ENCODE peak calls at places on chromosomes 11 and 22, in four cellular contexts. F, P, R and G are unnamed samples.
A peak's percentile ranks its signal among the peaks of the same experiment; 100 is the strongest.

GRCh38 chr11:2539761-2540520 is 95.1 kb downstream of the KCNQ1 start:
- DNase-seq in F (no peak), P (no peak), R (peak; percentile 77), G (no peak)

GRCh38 chr22:28864878-28865596 is 18.3 kb upstream of the ZNRF3 start:
- DNase-seq in F (no peak), P (no peak), R (peak; percentile 61), G (no peak)

GRCh38 chr11:71139516-71140205 is 112.7 kb downstream of the SHANK2 start:
- DNase-seq in F (peak; percentile 26), P (peak; percentile 40), R (no peak), G (peak; percentile 22)

GRCh38 chr11:23134627-23135026 is 274.4 kb upstream of the CCDC179 start:
- DNase-seq in F (no peak), P (no peak), R (no peak), G (no peak)

GRCh38 chr22:30183861-30184278 is 62.7 kb downstream of the LIF start:
- DNase-seq in F (peak; percentile 71), P (peak; percentile 32), R (no peak), G (peak; percentile 42)

GRCh38 chr11:126890561-126890960 is 110.0 kb downstream of the KIRREL3 start:
- DNase-seq in F (no peak), P (no peak), R (no peak), G (no peak)

GRCh38 chr11:58992489-58992888 is 53.2 kb downstream of the GLYATL1 start:
- DNase-seq in F (no peak), P (no peak), R (no peak), G (no peak)

GRCh38 chr11:113168358-113168757 is 146.0 kb upstream of the TTC12 start:
- DNase-seq in F (no peak), P (no peak), R (no peak), G (no peak)

GRCh38 chr11:45097721-45098493 is 48.5 kb upstream of the PRDM11 start:
- DNase-seq in F (peak; percentile 56), P (peak; percentile 87), R (peak; percentile 82), G (peak; percentile 39)

GRCh38 chr22:29203456-29203855 is 2.2 kb upstream of the EMID1 start:
- DNase-seq in F (no peak), P (no peak), R (no peak), G (no peak)

GRCh38 chr11:108788565-108789199 is 123.8 kb downstream of the DDX10 start:
- DNase-seq in F (peak; percentile 41), P (peak; percentile 70), R (no peak), G (peak; percentile 50)

GRCh38 chr22:36321797-36322601 is 65.8 kb downstream of the MYH9 start:
- DNase-seq in F (no peak), P (no peak), R (no peak), G (no peak)

GRCh38 chr22:32281092-32281491 is 25.9 kb upstream of the SLC5A4 start:
- DNase-seq in F (no peak), P (peak; percentile 14), R (no peak), G (peak; percentile 65)

GRCh38 chr22:30305519-30305905 is 16.2 kb upstream of the CASTOR1 start:
- DNase-seq in F (no peak), P (peak; percentile 70), R (no peak), G (no peak)

GRCh38 chr22:39152511-39153219 is at the start of gene CBX7:
- DNase-seq in F (peak; percentile 76), P (peak; percentile 88), R (peak; percentile 98), G (peak; percentile 80)

GRCh38 chr11:60631939-60632338 is 67.5 kb upstream of the MS4A8 start:
- DNase-seq in F (no peak), P (no peak), R (no peak), G (no peak)

GRCh38 chr22:21933899-21934298 is 18.7 kb downstream of the PPM1F start:
- DNase-seq in F (no peak), P (no peak), R (no peak), G (no peak)

GRCh38 chr22:31275018-31275417 is 17.3 kb downstream of the PIK3IP1 start:
- DNase-seq in F (no peak), P (no peak), R (no peak), G (no peak)

GRCh38 chr11:10459029-10459970 is 4.2 kb downstream of the AMPD3 start:
- DNase-seq in F (no peak), P (no peak), R (no peak), G (no peak)

GRCh38 chr11:126546191-126546590 is 190.7 kb downstream of the ST3GAL4 start:
- DNase-seq in F (peak; percentile 21), P (no peak), R (no peak), G (peak; percentile 16)

GRCh38 chr11:13140028-13140870 is 131.1 kb downstream of the RASSF10 start:
- DNase-seq in F (peak; percentile 26), P (peak; percentile 7), R (no peak), G (peak; percentile 70)

GRCh38 chr11:69536406-69536805 is 54.9 kb downstream of the LINC01488 start:
- DNase-seq in F (no peak), P (no peak), R (no peak), G (no peak)

GRCh38 chr11:69325446-69325845 is 31.5 kb downstream of the MYEOV start:
- DNase-seq in F (no peak), P (no peak), R (peak; percentile 69), G (no peak)

GRCh38 chr11:46222485-46223251 is 54.8 kb upstream of the CREB3L1 start:
- DNase-seq in F (peak; percentile 7), P (no peak), R (no peak), G (no peak)
- TF ChIP-seq CTCF in F (no peak), P (no peak), R (no peak), G (peak; percentile 3)

DNA sequence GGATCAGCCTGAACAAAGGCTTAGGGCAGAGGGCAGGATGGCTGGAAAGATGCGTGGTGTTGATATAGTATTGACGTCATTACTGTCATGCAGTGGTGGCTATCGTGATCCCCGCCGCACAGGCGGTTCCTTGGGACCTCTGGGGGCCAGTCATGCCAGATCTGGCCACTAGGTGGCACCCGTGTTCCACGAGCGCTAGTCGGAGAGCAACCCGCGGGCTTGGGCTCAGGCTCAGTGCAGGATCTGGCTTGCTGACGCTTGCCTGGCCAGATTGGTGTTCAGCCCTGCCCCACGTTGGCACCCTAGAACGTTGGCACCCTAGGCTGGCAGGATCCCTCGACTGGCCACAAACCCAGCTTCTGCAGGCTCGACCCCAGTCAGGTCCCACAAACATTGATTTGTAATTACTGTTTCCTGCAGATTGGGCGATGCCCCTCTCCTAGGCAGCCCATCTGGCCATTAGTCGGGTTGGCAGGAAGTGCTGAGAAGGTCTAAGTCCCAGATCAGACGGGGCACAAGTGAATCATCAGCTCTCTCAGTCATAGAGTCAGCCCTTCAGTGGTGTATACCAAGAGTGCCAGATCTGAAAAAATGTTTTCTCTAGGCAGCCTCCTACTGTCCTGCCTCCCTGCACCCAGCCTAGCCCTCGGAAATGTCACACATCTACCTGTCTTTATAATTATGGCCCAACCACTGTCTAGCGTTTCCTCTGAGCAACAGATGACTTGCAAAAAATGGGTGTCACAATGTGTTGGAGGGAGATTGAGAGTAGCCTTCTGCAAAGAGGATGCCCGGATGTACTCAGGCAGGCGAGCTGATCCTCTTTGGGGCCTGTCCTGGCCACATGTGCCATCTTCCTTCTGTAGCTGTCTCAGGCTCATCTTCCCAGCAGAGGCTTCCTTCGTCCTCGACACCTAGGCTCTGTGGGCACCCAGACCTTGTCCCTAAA is 315.3 kb downstream of the TMEM135 start:
- DNase-seq in F (peak; percentile 64), P (peak; percentile 78), R (peak; percentile 93), G (peak; percentile 72)
- H3K4me3 ChIP-seq in F (no peak overlapping the region), P (no peak overlapping the region), R (no peak overlapping the region), G (no peak overlapping the region)

GRCh38 chr11:99117603-99118002 is 96.9 kb downstream of the CNTN5 start:
- DNase-seq in F (no peak), P (no peak), R (no peak), G (no peak)
- TF ChIP-seq CTCF in F (no peak), P (no peak), R (no peak), G (no peak)

GRCh38 chr22:45976351-45977002 is 485 bp downstream of the WNT7B start:
- DNase-seq in F (no peak), P (no peak), R (no peak), G (no peak)

GRCh38 chr22:45978275-45978713 is 1.3 kb upstream of the WNT7B start:
- DNase-seq in F (no peak), P (no peak), R (no peak), G (no peak)

GRCh38 chr22:45975266-45976161 is 1.4 kb downstream of the WNT7B start:
- DNase-seq in F (no peak), P (no peak), R (no peak), G (no peak)

GRCh38 chr22:45977551-45978274 is 751 bp upstream of the WNT7B start:
- DNase-seq in F (peak; percentile 22), P (no peak), R (no peak), G (no peak)

DNA sequence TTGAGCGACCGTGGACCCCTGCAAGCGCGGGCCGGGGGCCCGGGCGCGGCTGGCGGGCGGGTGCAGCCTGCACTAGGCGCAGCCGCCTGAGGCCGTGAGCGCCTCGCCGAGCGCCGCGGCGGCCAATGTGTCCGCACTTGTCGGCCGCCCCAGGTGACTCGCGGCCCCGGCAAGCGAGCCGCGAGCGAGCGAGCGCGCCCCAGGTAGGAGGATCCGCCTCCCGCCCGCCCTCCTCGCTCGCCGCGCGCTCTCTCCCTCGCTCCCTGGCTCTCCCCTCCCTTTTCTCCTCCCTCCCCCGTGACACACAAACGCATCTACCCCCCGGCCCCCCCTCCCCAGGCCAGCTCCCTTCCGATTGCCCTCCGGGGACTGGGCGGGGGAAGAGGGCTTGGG is at the start of gene WNT7B:
- DNase-seq in F (no peak), P (no peak), R (no peak), G (no peak)
- H3K4me3 ChIP-seq in F (peak within 1 kb of the TSS; percentile 21), P (no peak within 1 kb of the TSS), R (peak within 1 kb of the TSS; percentile 59), G (peak within 1 kb of the TSS; percentile 27)

DNA sequence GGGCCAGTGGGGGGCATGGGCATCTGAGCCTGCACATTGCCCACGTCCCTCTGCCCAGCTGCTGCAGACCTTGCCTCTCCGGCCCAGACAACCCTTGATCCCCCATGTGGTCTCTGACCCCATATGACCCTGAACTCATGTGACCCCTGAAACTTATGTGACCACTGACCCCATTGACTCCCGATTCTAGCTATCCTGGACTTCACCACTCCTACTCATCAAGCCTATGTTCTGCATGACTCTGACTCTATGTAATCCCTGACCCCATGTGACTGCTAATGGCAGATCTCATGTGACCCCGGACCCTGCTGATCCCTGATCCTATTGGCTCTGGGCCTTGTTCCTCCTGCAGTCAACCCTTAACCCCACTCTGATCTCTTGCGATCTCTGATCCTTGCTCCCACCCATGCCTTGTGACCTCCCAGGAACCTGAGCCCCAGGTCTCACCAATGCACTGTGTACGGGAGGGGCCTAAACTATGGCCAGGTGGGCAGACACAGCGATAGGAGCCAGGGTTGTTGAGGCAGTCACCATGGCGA is 5.7 kb downstream of the LTBP3 start:
- DNase-seq in F (no peak), P (no peak), R (no peak), G (no peak)
- TF ChIP-seq CTCF in F (no peak), P (no peak), R (no peak), G (no peak)

DNA sequence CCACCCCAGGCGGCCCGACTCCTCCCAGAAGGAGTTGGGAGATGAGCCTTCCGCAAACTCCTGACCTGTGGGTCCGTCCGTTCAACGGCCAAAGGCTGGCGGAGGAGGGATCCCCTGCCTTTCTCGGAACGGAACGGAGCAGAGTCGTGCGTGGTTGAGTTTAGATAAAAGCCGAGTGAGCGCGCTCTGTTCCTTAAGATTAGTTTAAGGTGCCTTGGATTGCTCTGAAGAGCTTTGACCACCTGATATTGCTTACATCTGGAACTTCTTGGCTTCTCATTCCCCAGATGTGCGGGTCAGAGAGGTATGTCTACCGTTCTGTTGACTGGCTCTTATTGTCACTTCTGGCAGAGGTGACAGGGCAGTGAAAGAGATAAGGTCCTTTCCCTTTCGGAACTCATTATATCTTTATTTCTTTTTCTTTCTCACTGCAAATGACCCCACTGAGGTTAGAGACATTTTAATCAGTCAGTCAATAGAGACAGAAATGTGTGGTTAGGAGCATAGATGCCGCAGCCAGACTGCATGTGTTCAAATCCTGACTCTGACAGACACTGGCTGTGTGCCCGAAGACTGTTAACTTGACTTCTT is at the start of gene TRIM6:
- DNase-seq in F (peak; percentile 35), P (peak; percentile 46), R (peak; percentile 79), G (peak; percentile 53)
- H3K4me3 ChIP-seq in F (peak within 1 kb of the TSS; percentile 49), P (peak within 1 kb of the TSS; percentile 44), R (peak within 1 kb of the TSS; percentile 50), G (peak within 1 kb of the TSS; percentile 54)